ENCODE peak calls at places on chromosomes 11 and 22, in four cellular contexts. E, T, B and S are unnamed samples.

GRCh38 chr22:49963647-49964026 is 3.1 kb downstream of the PIM3 start:
- DNase-seq in E (no peak), T (no peak), B (no peak), S (no peak)

GRCh38 chr11:125200441-125200840 is 35.9 kb downstream of the PKNOX2 start:
- DNase-seq in E (no peak), T (no peak), B (no peak), S (no peak)

GRCh38 chr11:102318469-102318868 is 1.2 kb downstream of the BIRC3 start:
- DNase-seq in E (no peak), T (no peak), B (no peak), S (no peak)

GRCh38 chr11:67372993-67373915 is at the start of gene CLCF1:
- DNase-seq in E (no peak), T (peak), B (no peak), S (no peak)

GRCh38 chr11:65424200-65425104 is 1.9 kb downstream of the NEAT1 start:
- DNase-seq in E (no peak), T (no peak), B (no peak), S (no peak)

GRCh38 chr11:80146231-80146630 is 705.4 kb upstream of the TENM4 start:
- DNase-seq in E (no peak), T (no peak), B (no peak), S (no peak)

GRCh38 chr22:50627452-50627913 is 469 bp downstream of the ARSA start:
- DNase-seq in E (no peak), T (peak), B (peak), S (no peak)

GRCh38 chr11:132844956-132845355 is 687.3 kb downstream of the OPCML start:
- DNase-seq in E (no peak), T (no peak), B (no peak), S (no peak)

GRCh38 chr11:120900642-120901041 is 123.3 kb upstream of the TBCEL start:
- DNase-seq in E (no peak), T (peak), B (no peak), S (no peak)

GRCh38 chr11:35151896-35152295 is 12.9 kb downstream of the CD44 start:
- DNase-seq in E (no peak), T (no peak), B (no peak), S (no peak)

GRCh38 chr22:20243545-20244249 is 24.4 kb downstream of the RTN4R start:
- DNase-seq in E (no peak), T (peak), B (no peak), S (no peak)
- TF ChIP-seq HDAC6 in E (no peak), T (no peak), B (no peak), S (no peak)

GRCh38 chr11:116073854-116074837 is 569.9 kb upstream of the CADM1 start:
- DNase-seq in E (no peak), T (no peak), B (no peak), S (peak)
- TF ChIP-seq MAX in E (no peak), T (no peak), B (no peak), S (peak)

DNA sequence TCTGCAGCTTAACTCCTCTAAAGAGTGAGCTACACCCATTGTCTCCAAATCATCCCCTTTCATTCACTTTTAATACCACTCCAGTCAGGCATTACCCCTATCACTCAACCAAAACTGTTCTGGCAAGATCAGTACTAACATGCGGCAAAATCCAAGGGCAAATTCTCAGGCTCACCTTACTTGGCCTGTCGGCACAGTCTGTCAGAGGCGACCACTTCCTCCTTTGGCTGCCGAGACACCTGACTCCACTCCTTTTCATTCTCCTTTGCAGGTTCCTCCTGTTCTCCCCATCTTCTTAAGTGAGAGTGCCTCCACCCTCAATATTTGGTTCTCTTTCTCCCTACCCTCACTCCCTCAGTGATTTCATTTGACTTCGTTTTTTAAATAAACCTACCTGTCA is 4.2 kb downstream of the C11orf91 start:
- DNase-seq in E (no peak), T (no peak), B (no peak), S (no peak)
- TF ChIP-seq HDAC6 in E (no peak), T (no peak), B (no peak), S (no peak)

GRCh38 chr11:33949201-33949913 is 57.5 kb upstream of the LMO2 start:
- DNase-seq in E (no peak), T (no peak), B (no peak), S (no peak)
- TF ChIP-seq MAX in E (no peak), T (no peak), B (no peak), S (no peak)

GRCh38 chr22:23058481-23059336 is 11.6 kb upstream of the GNAZ start:
- DNase-seq in E (no peak), T (no peak), B (no peak), S (no peak)
- TF ChIP-seq HDAC6 in E (no peak), T (no peak), B (no peak), S (no peak)

DNA sequence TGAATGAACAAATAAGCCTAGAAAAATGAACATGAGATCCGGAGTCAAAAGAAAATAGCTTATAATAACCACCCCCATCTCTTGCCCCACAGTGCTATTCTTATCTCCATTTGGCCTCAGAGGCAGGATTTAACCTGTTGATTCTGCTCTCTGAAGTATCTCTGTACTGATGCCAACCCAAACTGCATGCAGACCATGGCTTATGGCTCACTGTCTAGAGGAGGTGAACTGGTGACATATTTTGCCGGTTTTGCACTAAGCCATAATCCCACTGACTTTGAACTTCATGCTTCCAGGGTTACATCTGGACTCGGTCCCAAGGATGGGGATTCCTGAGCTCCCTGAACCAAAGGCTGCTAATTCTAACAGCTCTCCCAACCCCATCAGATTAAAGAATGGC is 397.1 kb downstream of the TENM4 start:
- DNase-seq in E (no peak), T (no peak), B (no peak), S (no peak)
- TF ChIP-seq MAX in E (no peak), T (no peak), B (no peak), S (no peak)